ENCODE peak calls at places on chromosomes 16 and 17, in nine cellular contexts. N is right lobe of liver, X is A549, K is heart left ventricle, W is body of pancreas, A is prostate gland, J is ovary, Z is HepG2, E is IMR-90. G is an unnamed sample.

GRCh38 chr17:9271989-9272388 is 250.7 kb downstream of the NTN1 start:
- DNase-seq in N (no peak), X (no peak), K (peak; percentile 36), W (no peak), A (no peak), J (no peak), Z (no peak), E (no peak), G (no peak)

GRCh38 chr17:63702223-63702577 is 2.3 kb upstream of the LIMD2 start:
- DNase-seq in N (no peak), X (no peak), K (no peak), W (no peak), A (no peak), J (no peak), Z (no peak), E (no peak), G (no peak)

GRCh38 chr16:62732101-62732500 is 695.9 kb upstream of the CDH8 start:
- DNase-seq in N (no peak), X (no peak), K (no peak), W (no peak), A (no peak), J (no peak), Z (no peak), E (no peak), G (no peak)

GRCh38 chr16:84423416-84423837 is 55.1 kb downstream of the ATP2C2 start:
- DNase-seq in N (no peak), X (peak; percentile 80), K (no peak), W (no peak), A (no peak), J (no peak), Z (peak; percentile 67), E (peak; percentile 52), G (no peak)

GRCh38 chr16:24318670-24319069 is 62.5 kb downstream of the CACNG3 start:
- DNase-seq in N (no peak), X (no peak), K (no peak), W (no peak), A (no peak), J (no peak), Z (no peak), E (no peak), G (no peak)

GRCh38 chr17:56851008-56851407 is 17.1 kb downstream of the DGKE start:
- DNase-seq in N (no peak), X (no peak), K (no peak), W (no peak), A (no peak), J (no peak), Z (no peak), E (no peak), G (no peak)

GRCh38 chr17:16987830-16988601 is 16.1 kb upstream of the TNFRSF13B start:
- DNase-seq in N (peak; percentile 61), X (peak; percentile 59), K (peak; percentile 76), W (peak; percentile 77), A (no peak), J (no peak), Z (no peak), E (peak; percentile 75), G (peak; percentile 60)

GRCh38 chr16:74718140-74718539 is 17.5 kb upstream of the MLKL start:
- DNase-seq in N (no peak), X (no peak), K (no peak), W (no peak), A (no peak), J (no peak), Z (no peak), E (no peak), G (no peak)

GRCh38 chr17:82267575-82268379 is 5.7 kb downstream of the CSNK1D start:
- DNase-seq in N (peak; percentile 95), X (peak; percentile 97), K (peak; percentile 96), W (peak; percentile 98), A (peak; percentile 71), J (peak; percentile 81), Z (peak; percentile 99), E (peak; percentile 96), G (peak; percentile 20)

GRCh38 chr17:78706271-78706915 is 75.7 kb downstream of the CYTH1 start:
- DNase-seq in N (no peak), X (peak; percentile 79), K (no peak), W (no peak), A (peak; percentile 59), J (no peak), Z (no peak), E (peak; percentile 58), G (no peak)

GRCh38 chr17:78707923-78708322 is 74.2 kb downstream of the CYTH1 start:
- DNase-seq in N (no peak), X (no peak), K (no peak), W (no peak), A (no peak), J (no peak), Z (no peak), E (no peak), G (no peak)

GRCh38 chr17:78704594-78704993 is 77.5 kb downstream of the CYTH1 start:
- DNase-seq in N (no peak), X (no peak), K (no peak), W (no peak), A (no peak), J (no peak), Z (no peak), E (no peak), G (no peak)

GRCh38 chr17:78707016-78707415 is 75.1 kb downstream of the CYTH1 start:
- DNase-seq in N (no peak), X (peak; percentile 27), K (no peak), W (no peak), A (no peak), J (no peak), Z (no peak), E (no peak), G (no peak)

DNA sequence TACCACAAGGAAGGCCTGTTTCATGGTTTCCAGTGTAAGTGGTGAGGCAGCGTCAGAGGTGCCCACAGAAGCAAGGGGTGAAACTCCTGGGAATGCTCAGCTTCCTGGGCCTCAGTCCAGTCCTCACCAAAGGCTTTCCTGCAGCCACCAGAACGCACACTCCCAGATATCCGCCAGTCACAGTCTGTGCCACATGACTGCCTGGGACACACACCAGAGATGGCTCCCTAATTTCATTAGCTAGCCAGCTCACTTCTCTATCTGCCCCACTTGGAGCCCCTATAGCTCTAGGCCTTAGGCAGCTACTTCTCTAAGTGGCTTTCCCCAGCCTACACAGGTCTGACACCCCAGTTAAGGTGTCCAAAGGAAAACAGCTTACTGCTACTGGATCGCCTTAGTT is 77.0 kb downstream of the CYTH1 start:
- DNase-seq in N (no peak), X (no peak), K (peak; percentile 45), W (no peak), A (no peak), J (no peak), Z (no peak), E (no peak), G (no peak)
- TF ChIP-seq POLR2A in N (no peak), X (no peak), K (no peak), W (no peak), A (no peak), J (no peak), Z (no peak), E (no peak), G (no peak)

GRCh38 chr17:64747938-64748540 is 85.9 kb upstream of the SMURF2 start:
- DNase-seq in N (no peak), X (no peak), K (no peak), W (no peak), A (no peak), J (no peak), Z (no peak), E (peak; percentile 83), G (no peak)
- H3K27ac ChIP-seq in N (peak overlapping the region; percentile 44), X (no peak overlapping the region), K (no peak overlapping the region), W (no peak overlapping the region), A (no peak overlapping the region), J (no peak overlapping the region), Z (no peak overlapping the region), E (peak overlapping the region; percentile 78), G (no peak overlapping the region)

DNA sequence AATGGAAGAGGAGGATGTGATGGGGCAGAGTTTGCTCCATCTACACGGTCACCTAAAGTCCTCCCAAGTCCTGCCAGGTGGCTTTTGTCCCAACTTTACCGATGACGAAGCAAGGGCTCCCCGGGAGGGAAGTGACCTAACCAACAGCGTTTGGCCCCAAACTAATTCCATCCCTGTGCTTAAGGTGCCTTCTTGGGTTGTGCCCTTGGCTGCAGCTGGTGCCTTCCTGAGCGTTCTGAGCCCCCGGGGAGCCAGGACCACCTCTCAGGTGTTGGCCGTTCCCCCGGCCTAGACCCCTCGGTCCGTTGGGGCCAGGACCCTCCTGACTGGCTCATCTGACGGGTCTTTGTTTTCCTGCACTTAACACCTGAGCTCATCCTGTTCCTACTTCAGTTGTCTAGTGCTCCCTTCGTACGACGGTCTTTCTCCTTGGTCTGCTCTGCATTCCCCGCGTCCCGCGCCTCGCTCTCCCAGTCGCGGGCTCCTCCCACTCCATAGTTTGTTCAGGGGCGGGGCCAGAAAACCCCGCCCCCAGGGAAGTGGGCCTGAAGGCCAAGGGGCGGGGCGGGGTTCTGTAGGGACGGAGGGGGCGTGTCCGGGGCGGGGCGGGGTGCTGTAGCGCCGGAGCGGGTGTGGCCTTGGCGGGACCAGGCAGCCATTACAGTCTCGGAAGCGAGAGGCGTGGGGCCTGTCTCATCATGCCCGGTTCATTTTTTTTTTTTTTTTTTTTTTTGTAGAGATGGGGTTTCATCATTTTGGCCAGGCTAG is 822 bp upstream of the ZSCAN10 start:
- DNase-seq in N (peak; percentile 95), X (peak; percentile 92), K (peak; percentile 92), W (peak; percentile 96), A (peak; percentile 91), J (peak; percentile 48), Z (peak; percentile 81), E (peak; percentile 78), G (peak; percentile 79)
- TF ChIP-seq POLR2A in N (peak; percentile 12), X (no peak), K (no peak), W (peak; percentile 29), A (no peak), J (no peak), Z (peak; percentile 58), E (no peak), G (no peak)

DNA sequence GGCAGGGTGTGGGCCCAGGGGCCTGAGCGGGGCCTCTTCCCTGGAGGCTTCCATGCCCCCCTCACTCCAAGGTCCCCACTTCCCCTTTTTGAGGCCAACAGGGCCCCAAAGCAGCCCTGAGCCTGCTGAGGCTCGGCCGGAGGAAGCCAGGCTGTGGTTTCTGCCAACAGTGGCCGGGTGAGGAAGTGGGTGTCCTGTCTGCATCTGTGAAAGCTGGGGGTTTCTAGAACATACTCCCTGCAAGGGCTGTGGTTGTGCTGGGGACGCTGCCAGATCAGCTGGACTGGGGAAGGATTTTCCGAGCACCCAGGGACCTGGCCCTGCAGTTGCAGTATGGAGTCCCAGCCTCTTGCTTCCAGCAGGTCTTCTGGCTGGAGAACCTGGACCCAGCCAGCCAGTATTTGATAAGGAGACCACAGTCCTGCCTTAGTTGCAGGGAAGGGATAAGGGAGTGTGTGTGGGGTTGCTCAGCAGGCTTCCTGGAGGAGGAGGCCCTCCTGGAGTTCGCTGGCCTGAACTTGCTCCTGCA is 15.7 kb downstream of the ADCY7 start:
- DNase-seq in N (peak; percentile 75), X (no peak), K (peak; percentile 83), W (peak; percentile 81), A (peak; percentile 25), J (no peak), Z (no peak), E (no peak), G (peak; percentile 46)
- H3K27ac ChIP-seq in N (peak overlapping the region; percentile 50), X (no peak overlapping the region), K (no peak overlapping the region), W (no peak overlapping the region), A (no peak overlapping the region), J (no peak overlapping the region), Z (no peak overlapping the region), E (no peak overlapping the region), G (peak overlapping the region; percentile 47)

GRCh38 chr17:39706921-39707337 is 7.1 kb downstream of the ERBB2 start:
- DNase-seq in N (no peak), X (no peak), K (no peak), W (no peak), A (no peak), J (no peak), Z (no peak), E (no peak), G (no peak)
- TF ChIP-seq POLR2A in N (no peak), X (no peak), K (no peak), W (no peak), A (no peak), J (no peak), Z (no peak), E (no peak), G (no peak)

G was measured in esophagus squamous epithelium.